ENCODE peak calls at places on chromosomes 4 and X, in six cellular contexts. D is thoracic aorta, I is right atrium auricular region, G is ovary, Z is left ventricle myocardium inferior, U is mucosa of descending colon. Q is an unnamed sample. For H3K36me3, the result is how much of the 10 kb centered on the place peaks cover.

GRCh38 chr4:73653695-73654106 is 33.5 kb upstream of the RASSF6 start:
- DNase-seq in D (no peak), U (peak), Z (no peak), I (no peak), G (no peak), Q (peak)

GRCh38 chr4:40185830-40186664 is 10.8 kb upstream of the RHOH start:
- DNase-seq in D (no peak), G (no peak), I (no peak), U (no peak), Z (no peak), Q (peak)

GRCh38 chrX:43655151-43655676 is 885 bp upstream of the MAOA start:
- DNase-seq in G (no peak), D (no peak), U (peak), I (peak), Z (peak), Q (no peak)

GRCh38 chr4:118783887-118784286 is 52.0 kb downstream of the SEC24D start:
- DNase-seq in G (no peak), D (no peak), Z (no peak), I (no peak), U (no peak), Q (no peak)

GRCh38 chr4:24763631-24764302 is 31.6 kb upstream of the SOD3 start:
- DNase-seq in I (no peak), Z (no peak), U (no peak), D (no peak), G (no peak), Q (no peak)

GRCh38 chr4:7134737-7135388 is 57.5 kb upstream of the SORCS2 start:
- DNase-seq in G (peak), I (peak), D (no peak), Z (peak), U (peak), Q (no peak)

GRCh38 chr4:74624351-74625151 is 169.8 kb downstream of the BTC start:
- DNase-seq in D (no peak), I (no peak), G (no peak), Z (no peak), U (no peak), Q (no peak)

GRCh38 chr4:188821500-188821899 is 682.3 kb downstream of the TRIML1 start:
- DNase-seq in I (no peak), G (no peak), D (no peak), U (no peak), Z (no peak), Q (no peak)

GRCh38 chrX:47992093-47992375 is 11.8 kb downstream of the ZNF182 start:
- DNase-seq in Z (no peak), G (no peak), I (no peak), U (no peak), D (no peak), Q (no peak)

GRCh38 chrX:38868941-38869378 is 67.7 kb downstream of the MID1IP1 start:
- DNase-seq in G (no peak), U (no peak), Z (no peak), I (peak), D (peak), Q (no peak)

GRCh38 chr4:154049457-154050181 is 260.7 kb upstream of the SFRP2 start:
- DNase-seq in U (peak), G (no peak), Z (no peak), D (no peak), I (no peak), Q (no peak)

GRCh38 chrX:12701625-12702024 is 89.6 kb upstream of the PRPS2 start:
- DNase-seq in Z (peak), G (peak), I (no peak), U (peak), D (no peak), Q (peak)

GRCh38 chrX:32987139-32987538 is 224.2 kb downstream of the DMD start:
- DNase-seq in I (no peak), D (no peak), G (no peak), U (no peak), Z (peak), Q (no peak)

GRCh38 chrX:104113237-104113965 is 1.1 kb downstream of the ZCCHC18 start:
- DNase-seq in D (no peak), G (peak), I (no peak), Z (no peak), U (peak), Q (peak)

GRCh38 chrX:46758163-46758955 is 559 bp downstream of the SLC9A7 start:
- DNase-seq in U (peak), Z (no peak), G (peak), D (no peak), I (no peak), Q (peak)

GRCh38 chr4:89539374-89539773 is 231.8 kb upstream of the GPRIN3 start:
- DNase-seq in D (no peak), G (no peak), U (no peak), I (no peak), Z (no peak), Q (no peak)

GRCh38 chrX:148661035-148661434 is 160.6 kb downstream of the AFF2 start:
- DNase-seq in D (no peak), U (no peak), Z (no peak), G (no peak), I (no peak), Q (no peak)

GRCh38 chrX:140507982-140508305 is 3.1 kb upstream of the SOX3 start:
- DNase-seq in G (no peak), D (no peak), I (no peak), Z (no peak), U (no peak), Q (no peak)

GRCh38 chr4:189092596-189092995 is 848.1 kb upstream of the FRG1 start:
- DNase-seq in G (no peak), Z (no peak), I (no peak), U (no peak), D (no peak), Q (no peak)

GRCh38 chr4:4694296-4694772 is 152.5 kb upstream of the STX18 start:
- DNase-seq in G (peak), U (no peak), D (no peak), Z (peak), I (no peak), Q (no peak)

GRCh38 chrX:146449243-146449642 is 360.3 kb upstream of the CXorf51B start:
- DNase-seq in D (no peak), Z (no peak), G (no peak), U (no peak), I (no peak), Q (no peak)

GRCh38 chr4:54959656-54960055 is 165.7 kb downstream of the KDR start:
- DNase-seq in D (no peak), I (no peak), G (no peak), Z (no peak), U (no peak), Q (no peak)

GRCh38 chrX:265502-265901 is 15.7 kb upstream of the PLCXD1 start:
- DNase-seq in D (no peak), Z (no peak), U (no peak), G (no peak), I (no peak), Q (no peak)

GRCh38 chr4:3303840-3304715 is 11.3 kb downstream of the RGS12 start:
- DNase-seq in Z (no peak), D (no peak), U (no peak), I (no peak), G (no peak), Q (no peak)

GRCh38 chr4:104868942-104869341 is 277.7 kb upstream of the TET2 start:
- DNase-seq in D (no peak), G (no peak), U (no peak), I (no peak), Z (no peak), Q (peak)

GRCh38 chrX:149365552-149365951 is 139.6 kb downstream of the IDS start:
- DNase-seq in Z (no peak), D (no peak), G (no peak), I (no peak), U (no peak), Q (no peak)

GRCh38 chr4:156132196-156132595 is 178.5 kb upstream of the CTSO start:
- DNase-seq in I (no peak), U (no peak), Z (no peak), G (no peak), D (no peak), Q (no peak)

GRCh38 chrX:9885150-9885549 is 82.0 kb upstream of the CLDN34 start:
- DNase-seq in U (peak), Z (peak), I (no peak), G (peak), D (no peak), Q (peak)

GRCh38 chr4:39664828-39665731 is 26.4 kb upstream of the SMIM14 start:
- DNase-seq in I (no peak), G (no peak), D (no peak), Z (no peak), U (peak), Q (no peak)

GRCh38 chrX:79400618-79401017 is 33.5 kb upstream of the ITM2A start:
- DNase-seq in D (no peak), I (no peak), Z (no peak), G (no peak), U (no peak), Q (no peak)

GRCh38 chrX:19625612-19626011 is 110.3 kb upstream of the MAP3K15 start:
- DNase-seq in I (no peak), D (no peak), G (no peak), U (no peak), Z (no peak), Q (no peak)

GRCh38 chr4:156803056-156803455 is 168.5 kb downstream of the PDGFC start:
- DNase-seq in D (no peak), Z (no peak), U (no peak), I (no peak), G (no peak), Q (no peak)

GRCh38 chr4:122576261-122577188 is 44.3 kb downstream of the IL21 start:
- DNase-seq in G (no peak), Z (no peak), I (no peak), D (no peak), U (peak), Q (no peak)

GRCh38 chrX:1182211-1182610 is 30.2 kb downstream of the CRLF2 start:
- DNase-seq in I (no peak), U (no peak), D (no peak), G (no peak), Z (no peak), Q (no peak)

GRCh38 chr4:94757192-94758140 is at the start of gene BMPR1B:
- DNase-seq in Z (no peak), I (no peak), D (no peak), G (peak), U (peak), Q (no peak)

GRCh38 chr4:10019521-10020051 is 1.7 kb downstream of the SLC2A9 start:
- DNase-seq in G (peak), D (no peak), U (no peak), I (peak), Z (peak), Q (no peak)

GRCh38 chrX:10387011-10387410 is 230.2 kb downstream of the CLCN4 start:
- DNase-seq in U (no peak), I (no peak), G (no peak), D (no peak), Z (no peak), Q (no peak)

GRCh38 chr4:86972997-86973396 is 38.2 kb downstream of the AFF1 start:
- DNase-seq in I (no peak), Z (no peak), D (no peak), G (no peak), U (peak), Q (no peak)

GRCh38 chrX:63658920-63659319 is 126.1 kb downstream of the ARHGEF9 start:
- DNase-seq in D (no peak), U (no peak), I (peak), G (no peak), Z (no peak), Q (no peak)

GRCh38 chr4:128341634-128342033 is 54.0 kb upstream of the PGRMC2 start:
- DNase-seq in U (no peak), D (no peak), Z (no peak), I (no peak), G (no peak), Q (no peak)
- TF ChIP-seq CTCF in U (no peak), D (no peak), Z (peak), I (no peak), G (no peak), Q (no peak)

DNA sequence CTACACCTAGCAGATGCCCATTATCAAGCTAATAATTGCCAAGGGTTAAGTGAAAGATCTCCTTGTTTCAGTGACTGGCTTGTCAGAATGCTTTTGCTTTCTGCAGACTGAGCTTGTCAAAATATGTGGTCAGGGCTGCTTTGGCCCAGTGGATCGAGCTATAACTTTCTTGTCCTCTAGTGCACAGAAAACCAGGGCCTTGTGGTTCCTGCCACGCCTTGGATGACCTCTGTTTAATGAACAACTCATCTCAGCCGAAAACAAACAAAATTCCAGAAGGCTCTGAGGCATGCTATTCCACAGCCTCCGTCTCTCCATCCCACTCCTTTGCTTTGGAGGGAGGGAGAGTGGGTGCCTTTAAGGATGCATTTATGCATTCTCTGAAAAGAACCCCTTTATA is 11.3 kb downstream of the EVC start:
- DNase-seq in I (no peak), Z (no peak), G (no peak), U (no peak), D (no peak), Q (no peak)
- H3K36me3 ChIP-seq in I (under half), Z (under half), G (under half), U (under half), D (under half), Q (under half)

GRCh38 chr4:72531768-72532290 is 37.2 kb downstream of the ADAMTS3 start:
- DNase-seq in Z (no peak), U (no peak), D (no peak), I (no peak), G (no peak), Q (no peak)

GRCh38 chr4:72529144-72529822 is 39.7 kb downstream of the ADAMTS3 start:
- DNase-seq in D (no peak), G (no peak), I (no peak), Z (no peak), U (no peak), Q (no peak)

GRCh38 chr4:72531322-72531721 is 37.7 kb downstream of the ADAMTS3 start:
- DNase-seq in D (no peak), G (no peak), Z (no peak), I (no peak), U (no peak), Q (no peak)

GRCh38 chr4:72525938-72526337 is 43.1 kb downstream of the ADAMTS3 start:
- DNase-seq in Z (peak), U (no peak), D (peak), G (peak), I (no peak), Q (no peak)

GRCh38 chr4:72527038-72527646 is 41.9 kb downstream of the ADAMTS3 start:
- DNase-seq in U (no peak), D (no peak), Z (no peak), G (no peak), I (no peak), Q (no peak)
- TF ChIP-seq CTCF in U (no peak), D (no peak), Z (no peak), G (no peak), I (no peak), Q (no peak)

GRCh38 chrX:150736478-150736877 is 43.3 kb downstream of the MTMR1 start:
- DNase-seq in U (no peak), Z (no peak), G (no peak), D (no peak), I (no peak), Q (no peak)
- H3K36me3 ChIP-seq in U (under half), Z (half or more), G (under half), D (under half), I (under half), Q (under half)